ENCODE peak calls at places on chromosomes 6 and 20, in eight cellular contexts. Q is NCI-H524 treated with DMSO at 0.1 percent for 48 hours; P is stimulated activated naive CD4-positive, alpha-beta T cell; E is M059J; L is activated CD8-positive, alpha-beta memory T cell treated with anti-CD3 and anti-CD28 coated beads, Interleukin-2, amount 50 U/mL, for 48 hours; R is activated naive CD8-positive, alpha-beta T cell treated with anti-CD3 and anti-CD28 coated beads for 36 hours; C is BJ; W is OCI-LY7. H is an unnamed sample.

GRCh38 chr6:107331409-107332386 is 127.7 kb downstream of the PDSS2 start:
- DNase-seq in Q (peak), P (no peak), E (no peak), L (no peak), R (no peak), C (no peak), W (no peak), H (no peak)

GRCh38 chr6:170040115-170040500 is 250.8 kb downstream of the DLL1 start:
- DNase-seq in Q (no peak), P (no peak), E (no peak), L (no peak), R (no peak), C (no peak), W (no peak), H (no peak)

GRCh38 chr6:170433163-170434095 is 119.7 kb downstream of the PSMB1 start:
- DNase-seq in Q (no peak), P (no peak), E (no peak), L (no peak), R (no peak), C (no peak), W (no peak), H (no peak)

GRCh38 chr6:20340459-20340858 is 61.2 kb upstream of the E2F3 start:
- DNase-seq in Q (peak), P (no peak), E (peak), L (no peak), R (no peak), C (no peak), W (no peak), H (no peak)

GRCh38 chr20:2210646-2211556 is 84.9 kb upstream of the TGM3 start:
- DNase-seq in Q (no peak), P (no peak), E (peak), L (no peak), R (no peak), C (peak), W (no peak), H (no peak)

GRCh38 chr6:77620290-77620882 is 32.5 kb upstream of the MEI4 start:
- DNase-seq in Q (no peak), P (no peak), E (peak), L (no peak), R (no peak), C (no peak), W (peak), H (no peak)

GRCh38 chr20:46204594-46205205 is 86.6 kb downstream of the CD40 start:
- DNase-seq in Q (no peak), P (no peak), E (no peak), L (no peak), R (no peak), C (no peak), W (no peak), H (no peak)

GRCh38 chr6:84462697-84463096 is 235.3 kb upstream of the CEP162 start:
- DNase-seq in Q (no peak), P (no peak), E (peak), L (no peak), R (no peak), C (peak), W (no peak), H (no peak)

H was measured in type B pancreatic cell.